ENCODE peak calls at places on chromosomes 12 and 14, in six cellular contexts. F is lung, K is psoas muscle, V is neural crest cell, X is PC-3, R is mammary epithelial cell. I is an unnamed sample.

GRCh38 chr12:84599539-84599938 is 313.1 kb downstream of the SLC6A15 start:
- DNase-seq in R (peak), F (no peak), X (peak), V (no peak), K (no peak), I (peak)

GRCh38 chr12:131223791-131224567 is 270.3 kb downstream of the ADGRD1 start:
- DNase-seq in R (no peak), F (no peak), X (peak), K (peak), V (no peak), I (peak)

GRCh38 chr12:8844665-8845064 is 22.2 kb downstream of the A2ML1 start:
- DNase-seq in X (no peak), K (no peak), V (no peak), R (no peak), F (peak), I (no peak)

GRCh38 chr14:67411820-67412421 is at the start of gene PLEK2:
- DNase-seq in R (peak), K (peak), V (no peak), F (peak), X (peak), I (peak)

GRCh38 chr14:77133718-77134338 is 7.8 kb downstream of the ZDHHC22 start:
- DNase-seq in V (peak), K (peak), F (peak), R (peak), X (peak), I (peak)

GRCh38 chr12:40146800-40147797 is 41.2 kb upstream of the SLC2A13 start:
- DNase-seq in K (no peak), F (no peak), V (no peak), R (no peak), X (no peak), I (no peak)

GRCh38 chr14:106691601-106692291 is 1165.4 kb downstream of the TMEM121 start:
- DNase-seq in F (no peak), V (no peak), X (no peak), K (peak), R (no peak), I (no peak)

GRCh38 chr12:24404086-24404815 is 454.8 kb upstream of the SOX5 start:
- DNase-seq in V (no peak), F (no peak), R (no peak), K (no peak), X (no peak), I (no peak)

GRCh38 chr12:28460420-28461130 is 270.3 kb downstream of the CCDC91 start:
- DNase-seq in V (no peak), K (no peak), F (no peak), R (no peak), X (no peak), I (no peak)

GRCh38 chr12:20460956-20461355 is 92.6 kb downstream of the PDE3A start:
- DNase-seq in R (no peak), V (no peak), X (no peak), F (no peak), K (no peak), I (no peak)

GRCh38 chr14:33484264-33484663 is 466.6 kb downstream of the EGLN3 start:
- DNase-seq in V (no peak), K (no peak), R (no peak), X (peak), F (no peak), I (no peak)

GRCh38 chr14:44422699-44423098 is 84.4 kb downstream of the FSCB start:
- DNase-seq in F (no peak), X (no peak), K (no peak), R (no peak), V (no peak), I (no peak)

GRCh38 chr12:106292339-106292738 is 10.2 kb upstream of the TCP11L2 start:
- DNase-seq in V (no peak), X (no peak), R (no peak), K (no peak), F (no peak), I (no peak)

GRCh38 chr12:38919191-38919590 is 13.8 kb upstream of the CPNE8 start:
- DNase-seq in R (peak), K (no peak), V (no peak), X (peak), F (no peak), I (peak)

GRCh38 chr12:123949118-123949774 is 23.4 kb downstream of the CCDC92 start:
- DNase-seq in R (no peak), F (no peak), X (no peak), V (no peak), K (no peak), I (no peak)

GRCh38 chr12:26226629-26227375 is 31.4 kb downstream of the SSPN start:
- DNase-seq in R (peak), X (peak), F (no peak), K (peak), V (peak), I (peak)

GRCh38 chr12:49336645-49337584 is at the start of gene C1QL4:
- DNase-seq in K (peak), R (peak), F (peak), V (peak), X (peak), I (peak)

GRCh38 chr14:102610968-102611811 is 18.7 kb downstream of the RCOR1 start:
- DNase-seq in K (no peak), X (no peak), R (no peak), F (no peak), V (no peak), I (no peak)

GRCh38 chr14:105879867-105880561 is 353.6 kb downstream of the TMEM121 start:
- DNase-seq in V (no peak), F (no peak), X (no peak), K (no peak), R (no peak), I (no peak)

GRCh38 chr12:62862259-62862881 is 72.6 kb downstream of the PPM1H start:
- DNase-seq in V (no peak), K (no peak), X (peak), R (peak), F (no peak), I (peak)

GRCh38 chr14:105171004-105171673 is 2.6 kb upstream of the JAG2 start:
- DNase-seq in K (peak), X (no peak), F (no peak), R (no peak), V (no peak), I (no peak)

GRCh38 chr14:80419339-80419738 is 208.0 kb upstream of the DIO2 start:
- DNase-seq in K (no peak), R (no peak), F (no peak), V (no peak), X (no peak), I (no peak)

GRCh38 chr12:3938042-3938544 is 64.9 kb upstream of the PARP11 start:
- DNase-seq in K (no peak), X (no peak), V (no peak), F (no peak), R (no peak), I (no peak)

GRCh38 chr14:38730420-38730819 is 372.6 kb downstream of the SEC23A start:
- DNase-seq in F (no peak), X (no peak), V (no peak), K (no peak), R (no peak), I (no peak)

GRCh38 chr14:88468396-88468795 is 82.9 kb downstream of the SPATA7 start:
- DNase-seq in K (no peak), R (peak), F (no peak), V (no peak), X (peak), I (peak)

GRCh38 chr14:50599700-50600444 is 39.9 kb downstream of the ATL1 start:
- DNase-seq in R (peak), K (no peak), F (no peak), V (no peak), X (peak), I (peak)

GRCh38 chr12:54658306-54659264 is 10.4 kb upstream of the DCD start:
- DNase-seq in X (peak), F (no peak), V (peak), K (no peak), R (peak), I (peak)

GRCh38 chr12:79563021-79563739 is 127.6 kb downstream of the PAWR start:
- DNase-seq in F (no peak), X (peak), V (no peak), R (no peak), K (no peak), I (no peak)

GRCh38 chr12:95955549-95956159 is 12.5 kb downstream of the AMDHD1 start:
- DNase-seq in K (no peak), F (no peak), R (no peak), V (no peak), X (no peak), I (no peak)

GRCh38 chr12:95956557-95957145 is 13.5 kb downstream of the AMDHD1 start:
- DNase-seq in F (no peak), K (no peak), R (no peak), V (no peak), X (no peak), I (no peak)

GRCh38 chr12:95963104-95963503 is 20.0 kb downstream of the AMDHD1 start:
- DNase-seq in V (no peak), K (no peak), R (no peak), X (peak), F (no peak), I (peak)

GRCh38 chr12:95960241-95960640 is 17.1 kb downstream of the AMDHD1 start:
- DNase-seq in F (no peak), V (no peak), X (no peak), R (no peak), K (no peak), I (no peak)

GRCh38 chr12:95959107-95959506 is 16.0 kb downstream of the AMDHD1 start:
- DNase-seq in X (peak), F (no peak), V (no peak), R (peak), K (no peak), I (peak)
- TF ChIP-seq CTCF in X (peak), F (no peak), V (no peak), R (peak), K (no peak), I (peak)

GRCh38 chr12:109842021-109842420 is 8.8 kb upstream of the TRPV4 start:
- DNase-seq in F (no peak), K (no peak), V (no peak), R (no peak), X (no peak), I (no peak)

GRCh38 chr12:109840349-109841073 is 7.3 kb upstream of the TRPV4 start:
- DNase-seq in X (peak), R (peak), V (no peak), F (no peak), K (no peak), I (peak)

GRCh38 chr12:109844091-109844490 is 10.9 kb upstream of the TRPV4 start:
- DNase-seq in K (no peak), F (no peak), X (no peak), V (no peak), R (no peak), I (no peak)

GRCh38 chr12:109839444-109839843 is 6.2 kb upstream of the TRPV4 start:
- DNase-seq in X (no peak), K (no peak), F (no peak), R (no peak), V (no peak), I (no peak)

DNA sequence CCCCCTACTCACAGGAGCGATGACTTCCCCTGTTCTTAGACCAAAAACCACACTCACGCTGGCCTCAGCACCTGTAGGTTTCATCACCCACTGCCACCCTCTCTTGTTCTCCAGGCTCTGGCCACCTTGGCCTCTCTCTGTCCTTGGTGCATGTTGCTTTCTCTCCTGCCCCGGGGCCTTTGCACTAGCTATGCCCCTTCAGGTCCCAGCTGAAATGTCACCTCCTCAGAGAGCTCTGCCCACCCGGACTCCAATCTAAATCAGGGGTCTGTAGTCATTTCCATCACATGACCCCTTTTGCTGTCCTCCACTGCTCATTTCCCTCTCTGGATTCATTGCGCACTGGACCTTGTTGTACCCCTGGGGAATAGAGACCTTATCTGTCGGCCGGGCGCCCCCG is 8.2 kb upstream of the TRPV4 start:
- DNase-seq in F (no peak), V (no peak), X (no peak), K (no peak), R (no peak), I (no peak)
- TF ChIP-seq CTCF in F (no peak), V (no peak), X (no peak), K (no peak), R (no peak), I (no peak)

GRCh38 chr12:47547077-47547476 is 158.8 kb downstream of the RPAP3 start:
- DNase-seq in R (peak), V (no peak), F (no peak), K (no peak), X (peak), I (peak)
- TF ChIP-seq CTCF in R (peak), V (peak), F (no peak), K (no peak), X (peak), I (no peak)

DNA sequence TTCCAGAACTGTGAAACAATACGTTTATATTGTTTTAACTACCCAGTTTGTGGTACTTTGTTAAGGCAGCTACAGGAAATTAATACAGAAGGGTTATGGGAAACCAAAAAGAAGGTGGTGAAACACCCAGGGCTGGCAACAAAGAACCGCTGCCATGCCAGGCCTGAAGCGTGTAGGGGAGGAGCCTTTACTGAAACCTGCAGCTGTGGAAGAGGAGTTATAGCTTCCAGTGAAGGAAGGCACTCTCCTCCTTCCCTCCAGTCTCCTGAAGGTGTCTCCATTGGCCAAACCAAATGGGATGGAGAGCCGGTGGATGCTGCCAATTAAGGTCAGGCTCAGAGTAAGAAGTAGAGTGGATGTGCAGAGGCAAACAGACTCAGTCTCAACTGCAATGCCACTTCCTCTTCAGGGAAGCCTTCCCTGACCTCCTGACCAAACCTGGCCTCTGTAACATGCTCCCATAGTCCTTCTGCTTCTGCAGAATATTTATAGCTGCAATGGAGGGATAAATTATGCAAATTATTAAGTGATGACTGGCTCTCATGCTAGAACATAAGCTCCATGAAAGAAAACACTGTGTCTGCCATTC is 168.3 kb downstream of the DAD1 start:
- DNase-seq in X (no peak), K (no peak), V (no peak), F (no peak), R (no peak), I (peak)
- TF ChIP-seq CTCF in X (no peak), K (no peak), V (no peak), F (no peak), R (no peak), I (no peak)